ENCODE peak calls at places on chromosomes 16 and 17, in six cellular contexts. I is mesendoderm; L is endodermal cell; M is stimulated activated naive CD8-positive, alpha-beta T cell treated with anti-CD3 and anti-CD28 coated beads, Interleukin-15, Interleukin-2, amounts not matched to agents 100 U/mL and 50 U/mL, for 24 hours; W is CD4-positive, alpha-beta T cell; J is AG08396. K is an unnamed sample.

GRCh38 chr16:55474821-55475220 is 4.2 kb upstream of the MMP2 start:
- DNase-seq in J (no peak), I (peak; percentile 30), L (peak; percentile 32), M (no peak), W (no peak), K (no peak)

GRCh38 chr17:50196036-50196435 is 5.4 kb downstream of the COL1A1 start:
- DNase-seq in I (no peak), J (no peak), M (no peak), L (no peak), W (no peak), K (no peak)

GRCh38 chr16:80189481-80190163 is 351.2 kb upstream of the DYNLRB2 start:
- DNase-seq in L (no peak), W (no peak), I (no peak), M (no peak), J (no peak), K (no peak)

GRCh38 chr16:3952342-3953131 is 72.0 kb upstream of the CREBBP start:
- DNase-seq in M (no peak), J (peak; percentile 52), I (peak; percentile 26), W (no peak), L (peak; percentile 75), K (no peak)

GRCh38 chr17:20206591-20206990 is 197.4 kb downstream of the SPECC1 start:
- DNase-seq in I (no peak), J (peak; percentile 48), W (no peak), L (no peak), M (no peak), K (no peak)

GRCh38 chr16:66539628-66540469 is 10.1 kb downstream of the TK2 start:
- DNase-seq in J (no peak), L (no peak), W (no peak), I (no peak), M (no peak), K (no peak)

GRCh38 chr17:82458130-82458884 is at the start of gene NARF:
- DNase-seq in J (peak; percentile 99), W (peak; percentile 96), I (peak; percentile 99), L (peak; percentile 100), M (peak; percentile 96), K (peak; percentile 97)

GRCh38 chr16:53434436-53435065 is at the start of gene RBL2:
- DNase-seq in W (peak; percentile 53), M (peak; percentile 89), J (peak; percentile 94), I (peak; percentile 76), L (peak; percentile 93), K (peak; percentile 73)

GRCh38 chr17:75535119-75535537 is 9.6 kb downstream of the LLGL2 start:
- DNase-seq in W (peak; percentile 45), L (no peak), M (peak; percentile 70), I (no peak), J (no peak), K (no peak)

GRCh38 chr17:35900693-35901487 is 20.7 kb upstream of the CCL5 start:
- DNase-seq in L (no peak), I (no peak), J (no peak), W (no peak), M (no peak), K (no peak)

GRCh38 chr17:15431201-15431600 is 36.2 kb downstream of the CDRT4 start:
- DNase-seq in W (no peak), M (no peak), I (no peak), L (no peak), J (no peak), K (no peak)

GRCh38 chr17:17325816-17326215 is 22.6 kb downstream of the NT5M start:
- DNase-seq in J (no peak), W (no peak), I (no peak), M (no peak), L (no peak), K (no peak)

GRCh38 chr16:20957153-20957552 is 56.6 kb downstream of the LYRM1 start:
- DNase-seq in W (no peak), L (no peak), I (no peak), M (no peak), J (no peak), K (no peak)

GRCh38 chr17:80948091-80948960 is 43.3 kb upstream of the CHMP6 start:
- DNase-seq in W (no peak), M (no peak), J (no peak), I (no peak), L (no peak), K (no peak)

GRCh38 chr17:81397314-81398169 is 2.3 kb downstream of the BAHCC1 start:
- DNase-seq in J (peak; percentile 65), I (peak; percentile 97), W (no peak), L (peak; percentile 98), M (peak; percentile 45), K (no peak)

GRCh38 chr17:50550661-50551432 is 3.9 kb downstream of the SPATA20 start:
- DNase-seq in L (peak; percentile 99), I (peak; percentile 94), M (no peak), J (peak; percentile 90), W (no peak), K (peak; percentile 85)